ENCODE peak calls at places on chromosomes 1 and 21, in nine cellular contexts. G, M, Z, N, D, Q, W, A and O are unnamed samples.

GRCh38 chr1:10122926-10123325 is 87.4 kb upstream of the KIF1B start:
- DNase-seq in W (no peak), Z (peak; percentile 75), G (peak; percentile 75), M (no peak), N (no peak), A (no peak), D (peak; percentile 85), Q (no peak), O (no peak)

GRCh38 chr1:243513726-243514491 is 258.1 kb downstream of the SDCCAG8 start:
- DNase-seq in N (no peak), D (peak; percentile 18), G (no peak), Z (peak; percentile 49), A (no peak), M (no peak), Q (no peak), W (no peak), O (no peak)

GRCh38 chr1:246335126-246335525 is 172.0 kb downstream of the SMYD3 start:
- DNase-seq in M (no peak), A (no peak), Z (no peak), N (no peak), Q (no peak), D (no peak), W (no peak), G (no peak), O (no peak)

GRCh38 chr1:24498589-24498988 is 4.0 kb upstream of the RCAN3 start:
- DNase-seq in Z (no peak), M (no peak), Q (no peak), W (no peak), N (no peak), G (no peak), D (no peak), A (no peak), O (no peak)

GRCh38 chr1:177451191-177451590 is 280.4 kb downstream of the BRINP2 start:
- DNase-seq in M (no peak), A (no peak), N (peak; percentile 32), G (no peak), W (no peak), D (no peak), Z (no peak), Q (peak; percentile 36), O (no peak)

GRCh38 chr1:164256456-164256855 is 302.5 kb upstream of the PBX1 start:
- DNase-seq in Q (no peak), N (no peak), G (no peak), D (no peak), W (no peak), M (no peak), A (no peak), Z (no peak), O (no peak)

GRCh38 chr1:109885589-109885988 is 25.1 kb upstream of the CSF1 start:
- DNase-seq in M (no peak), Z (no peak), N (no peak), D (no peak), G (no peak), W (no peak), Q (no peak), A (no peak), O (no peak)

GRCh38 chr1:172354291-172354940 is 66.1 kb upstream of the C1orf105 start:
- DNase-seq in W (no peak), Q (no peak), D (no peak), M (no peak), N (no peak), A (no peak), Z (no peak), G (no peak), O (no peak)

GRCh38 chr1:40339420-40340323 is 22.6 kb upstream of the COL9A2 start:
- DNase-seq in A (no peak), G (no peak), W (no peak), M (no peak), Q (no peak), N (no peak), Z (no peak), D (no peak), O (no peak)

GRCh38 chr1:48617227-48617626 is 145.2 kb upstream of the SPATA6 start:
- DNase-seq in A (no peak), N (no peak), Z (peak; percentile 32), Q (no peak), M (no peak), W (no peak), D (no peak), G (no peak), O (no peak)

GRCh38 chr1:82162526-82163420 is 362.0 kb downstream of the ADGRL2 start:
- DNase-seq in W (no peak), M (no peak), G (no peak), Z (no peak), N (no peak), Q (no peak), A (no peak), D (no peak), O (no peak)

GRCh38 chr21:33196956-33197374 is 32.8 kb upstream of the IFNAR2 start:
- DNase-seq in Z (peak; percentile 74), W (no peak), A (peak; percentile 73), N (peak; percentile 59), Q (peak; percentile 60), G (peak; percentile 78), M (peak; percentile 52), D (peak; percentile 62), O (peak; percentile 62)

GRCh38 chr1:34479731-34480130 is 275.1 kb upstream of the GJB5 start:
- DNase-seq in W (no peak), A (no peak), Z (no peak), N (no peak), G (no peak), D (no peak), M (no peak), Q (no peak), O (no peak)

GRCh38 chr21:31130821-31131220 is 92.5 kb upstream of the KRTAP19-8 start:
- DNase-seq in G (no peak), W (no peak), Q (no peak), A (no peak), N (no peak), D (no peak), Z (no peak), M (no peak), O (no peak)

GRCh38 chr1:110523011-110523410 is 4.0 kb upstream of the KCNA10 start:
- DNase-seq in M (no peak), Z (peak; percentile 83), W (no peak), Q (no peak), D (no peak), G (peak; percentile 70), N (no peak), A (no peak), O (no peak)

GRCh38 chr21:37915941-37916794 is at the start of gene KCNJ6:
- DNase-seq in M (no peak), W (no peak), Q (no peak), G (no peak), N (peak; percentile 35), D (peak; percentile 52), A (peak; percentile 21), Z (peak; percentile 82), O (no peak)

GRCh38 chr1:25435315-25436103 is 4.8 kb downstream of the MACO1 start:
- DNase-seq in A (no peak), M (no peak), N (no peak), G (no peak), W (no peak), D (no peak), Q (no peak), Z (no peak), O (no peak)

GRCh38 chr1:151326619-151327222 is 495 bp downstream of the PI4KB start:
- DNase-seq in N (peak; percentile 38), G (peak; percentile 76), Q (peak; percentile 64), M (no peak), W (peak; percentile 17), D (peak; percentile 49), A (peak; percentile 71), Z (peak; percentile 81), O (peak; percentile 47)

GRCh38 chr21:17930102-17930501 is 110.9 kb upstream of the C21orf91 start:
- DNase-seq in M (no peak), D (no peak), A (no peak), Q (no peak), Z (no peak), N (no peak), W (no peak), G (no peak), O (no peak)
- H3K4me1 ChIP-seq in M (no peaks in the 10 kb centered on the region), D (no peaks in the 10 kb centered on the region), A (no peaks in the 10 kb centered on the region), Q (no peaks in the 10 kb centered on the region), Z (no peaks in the 10 kb centered on the region), N (no peaks in the 10 kb centered on the region), W (no peaks in the 10 kb centered on the region), G (no peaks in the 10 kb centered on the region), O (no peaks in the 10 kb centered on the region)

GRCh38 chr1:117615474-117615873 is 9.6 kb downstream of the TENT5C start:
- DNase-seq in D (no peak), Z (no peak), A (no peak), Q (no peak), W (no peak), M (peak; percentile 67), G (no peak), N (no peak), O (no peak)

GRCh38 chr1:117611894-117612481 is 6.1 kb downstream of the TENT5C start:
- DNase-seq in W (no peak), A (no peak), M (no peak), Z (no peak), N (no peak), Q (no peak), D (no peak), G (no peak), O (no peak)

GRCh38 chr1:117612517-117613248 is 6.8 kb downstream of the TENT5C start:
- DNase-seq in A (no peak), W (no peak), G (no peak), Z (peak; percentile 93), N (no peak), D (peak; percentile 88), Q (peak; percentile 65), M (no peak), O (no peak)

GRCh38 chr1:117613969-117614865 is 8.4 kb downstream of the TENT5C start:
- DNase-seq in W (no peak), Z (no peak), G (no peak), D (no peak), Q (no peak), N (no peak), M (no peak), A (peak; percentile 7), O (no peak)

GRCh38 chr1:117613249-117613968 is 7.6 kb downstream of the TENT5C start:
- DNase-seq in N (no peak), G (no peak), M (no peak), Z (no peak), Q (no peak), A (peak; percentile 6), W (no peak), D (no peak), O (no peak)
- H3K27ac ChIP-seq in N (peak overlapping the region; percentile 61), G (peak overlapping the region; percentile 75), M (no peak overlapping the region), Z (peak overlapping the region; percentile 64), Q (peak overlapping the region; percentile 75), A (no peak overlapping the region), W (peak overlapping the region; percentile 16), D (peak overlapping the region; percentile 72), O (no peak overlapping the region)

GRCh38 chr1:248127653-248128052 is 17.3 kb upstream of the OR2M5 start:
- DNase-seq in G (no peak), Q (no peak), D (no peak), W (no peak), M (no peak), A (no peak), Z (no peak), N (no peak), O (no peak)
- H3K9me3 ChIP-seq in G (no peaks in the 10 kb centered on the region), Q (no peaks in the 10 kb centered on the region), D (peaks cover 20% of the 10 kb centered on the region), W (peaks cover 24% of the 10 kb centered on the region), M (no peaks in the 10 kb centered on the region), A (peaks cover 9% of the 10 kb centered on the region), Z (no peaks in the 10 kb centered on the region), N (peaks cover 10% of the 10 kb centered on the region), O (no peaks in the 10 kb centered on the region)

DNA sequence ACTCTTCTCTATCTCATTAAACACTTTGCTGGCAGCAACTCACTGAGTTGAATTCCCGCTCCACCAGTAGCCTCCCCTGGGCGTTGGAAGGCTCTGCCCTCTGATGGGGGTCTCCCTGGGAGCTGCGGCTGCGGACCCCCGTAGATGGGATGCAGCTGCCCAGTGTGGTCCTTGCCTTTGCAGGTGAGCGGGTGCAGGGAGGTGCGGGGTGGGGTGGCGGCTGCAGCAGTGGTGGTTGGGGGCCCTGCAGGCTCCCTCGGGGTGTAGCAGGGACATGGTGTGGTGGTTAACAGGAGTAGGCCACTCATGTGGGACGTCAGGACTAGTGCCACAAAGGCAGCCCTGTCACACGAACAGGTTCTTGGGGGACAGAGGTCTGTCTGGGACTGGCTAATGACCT is 42.0 kb downstream of the GALNT2 start:
- DNase-seq in M (no peak), A (no peak), D (no peak), W (no peak), Z (no peak), G (no peak), Q (no peak), N (no peak), O (no peak)
- H3K4me1 ChIP-seq in M (peaks cover 26% of the 10 kb centered on the region), A (peaks cover 20% of the 10 kb centered on the region), D (peaks cover 43% of the 10 kb centered on the region), W (peaks cover 42% of the 10 kb centered on the region), Z (peaks cover 50% of the 10 kb centered on the region), G (peaks cover 57% of the 10 kb centered on the region), Q (peaks cover 17% of the 10 kb centered on the region), N (peaks cover 91% of the 10 kb centered on the region), O (peaks cover 32% of the 10 kb centered on the region)